ENCODE peak calls at places on chromosome 21, in six cellular contexts. Q is uterus, A is endodermal cell, H is body of pancreas, D is colonic mucosa, V is BE2C. I is an unnamed sample. For H3K36me3, the result is how much of the 10 kb centered on the place peaks cover.

GRCh38 chr21:45536301-45537081 is 5.7 kb downstream of the SLC19A1 start:
- DNase-seq in A (peak), V (peak), Q (no peak), D (no peak), H (no peak), I (no peak)

GRCh38 chr21:16330340-16331319 is 600.8 kb downstream of the USP25 start:
- DNase-seq in V (peak), Q (no peak), D (peak), H (peak), A (no peak), I (no peak)

GRCh38 chr21:45898028-45898350 is 83.6 kb upstream of the COL6A1 start:
- DNase-seq in Q (no peak), H (no peak), A (no peak), D (no peak), V (no peak), I (no peak)

GRCh38 chr21:38950388-38951094 is 144.8 kb downstream of the ETS2 start:
- DNase-seq in H (no peak), D (peak), V (no peak), Q (no peak), A (no peak), I (no peak)

GRCh38 chr21:41360072-41360821 is 1.6 kb upstream of the MX2 start:
- DNase-seq in A (peak), V (no peak), Q (peak), D (peak), H (peak), I (no peak)

GRCh38 chr21:37712204-37712934 is 203.9 kb downstream of the KCNJ6 start:
- DNase-seq in V (peak), A (peak), H (peak), D (peak), Q (peak), I (no peak)

GRCh38 chr21:37219766-37220432 is 47.2 kb downstream of the VPS26C start:
- DNase-seq in D (no peak), V (no peak), H (no peak), A (no peak), Q (no peak), I (no peak)

GRCh38 chr21:36811762-36812161 is 112.8 kb downstream of the SIM2 start:
- DNase-seq in D (no peak), Q (no peak), A (no peak), H (no peak), V (no peak), I (no peak)

GRCh38 chr21:25717491-25718139 is 17.1 kb downstream of the ATP5PF start:
- DNase-seq in Q (no peak), V (no peak), D (no peak), H (no peak), A (no peak), I (no peak)

GRCh38 chr21:30282850-30283249 is at the start of gene KRTAP24-1:
- DNase-seq in V (no peak), D (no peak), A (no peak), H (no peak), Q (no peak), I (no peak)

GRCh38 chr21:21137986-21138385 is 139.8 kb downstream of the NCAM2 start:
- DNase-seq in H (no peak), A (no peak), V (no peak), D (no peak), Q (no peak), I (no peak)

GRCh38 chr21:37159053-37159776 is 86.2 kb downstream of the TTC3 start:
- DNase-seq in D (no peak), V (no peak), A (no peak), H (no peak), Q (no peak), I (peak)

GRCh38 chr21:41367598-41368360 is 6.0 kb downstream of the MX2 start:
- DNase-seq in H (no peak), A (peak), D (no peak), V (no peak), Q (no peak), I (peak)

GRCh38 chr21:26761174-26761915 is 83.9 kb downstream of the ADAMTS1 start:
- DNase-seq in D (no peak), V (no peak), H (no peak), A (no peak), Q (no peak), I (no peak)

GRCh38 chr21:16829532-16829931 is 683.3 kb upstream of the CXADR start:
- DNase-seq in D (no peak), Q (no peak), V (no peak), H (no peak), A (no peak), I (no peak)

GRCh38 chr21:28445081-28445830 is 547.4 kb downstream of the LTN1 start:
- DNase-seq in A (no peak), H (no peak), Q (no peak), D (no peak), V (no peak), I (no peak)

GRCh38 chr21:45943630-45944540 is 37.7 kb upstream of the COL6A1 start:
- DNase-seq in D (no peak), Q (no peak), H (no peak), V (no peak), A (no peak), I (no peak)

GRCh38 chr21:38853421-38853919 is 47.7 kb downstream of the ETS2 start:
- DNase-seq in Q (no peak), H (peak), V (peak), D (peak), A (no peak), I (peak)

GRCh38 chr21:29677326-29677725 is 262.5 kb downstream of the GRIK1 start:
- DNase-seq in Q (no peak), A (no peak), D (no peak), V (no peak), H (no peak), I (no peak)

GRCh38 chr21:17793675-17794123 is 25.5 kb downstream of the C21orf91 start:
- DNase-seq in Q (no peak), A (no peak), H (no peak), D (no peak), V (peak), I (no peak)

GRCh38 chr21:35953570-35953969 is 106.8 kb downstream of the SETD4 start:
- DNase-seq in V (no peak), H (no peak), A (no peak), Q (no peak), D (peak), I (no peak)

GRCh38 chr21:41612674-41613250 is 104.8 kb upstream of the TMPRSS2 start:
- DNase-seq in H (peak), Q (peak), A (peak), D (peak), V (peak), I (no peak)

GRCh38 chr21:35933466-35933865 is 126.9 kb downstream of the SETD4 start:
- DNase-seq in H (no peak), D (no peak), A (peak), V (no peak), Q (peak), I (no peak)

GRCh38 chr21:26070822-26071425 is 99.6 kb downstream of the APP start:
- DNase-seq in Q (peak), D (peak), H (no peak), V (peak), A (no peak), I (peak)

GRCh38 chr21:36260030-36260787 is 59.8 kb upstream of the MORC3 start:
- DNase-seq in D (peak), A (peak), V (peak), H (peak), Q (peak), I (no peak)

GRCh38 chr21:31343680-31344480 is at the start of gene TIAM1:
- DNase-seq in D (peak), H (peak), A (peak), V (no peak), Q (peak), I (no peak)

GRCh38 chr21:17987328-17987727 is 168.2 kb upstream of the C21orf91 start:
- DNase-seq in H (no peak), A (no peak), D (no peak), V (no peak), Q (no peak), I (no peak)

GRCh38 chr21:37198989-37199924 is 67.9 kb downstream of the VPS26C start:
- DNase-seq in V (no peak), D (no peak), H (no peak), A (no peak), Q (no peak), I (no peak)

GRCh38 chr21:25732091-25732760 is 2.5 kb downstream of the ATP5PF start:
- DNase-seq in Q (no peak), H (no peak), D (no peak), V (no peak), A (no peak), I (no peak)

GRCh38 chr21:21183092-21183491 is 184.9 kb downstream of the NCAM2 start:
- DNase-seq in A (no peak), D (no peak), Q (no peak), H (no peak), V (no peak), I (no peak)

GRCh38 chr21:20257052-20257451 is 741.2 kb upstream of the NCAM2 start:
- DNase-seq in V (no peak), A (no peak), Q (no peak), H (no peak), D (no peak), I (no peak)

GRCh38 chr21:16842716-16843115 is 670.1 kb upstream of the CXADR start:
- DNase-seq in Q (no peak), A (no peak), H (no peak), V (no peak), D (no peak), I (no peak)

GRCh38 chr21:36909901-36910561 is 56.4 kb downstream of the HLCS start:
- DNase-seq in A (no peak), V (no peak), D (no peak), H (no peak), Q (no peak), I (no peak)

GRCh38 chr21:35664683-35665082 is 395.6 kb downstream of the SETD4 start:
- DNase-seq in H (peak), V (no peak), Q (no peak), A (no peak), D (no peak), I (no peak)

GRCh38 chr21:40255665-40256064 is 388.4 kb downstream of the PCP4 start:
- DNase-seq in D (no peak), V (no peak), H (no peak), Q (no peak), A (no peak), I (no peak)

GRCh38 chr21:14787312-14787711 is 241.2 kb upstream of the SAMSN1 start:
- DNase-seq in D (no peak), A (no peak), H (no peak), V (no peak), Q (no peak), I (no peak)

GRCh38 chr21:40546657-40547056 is 300.3 kb downstream of the DSCAM start:
- DNase-seq in Q (no peak), A (no peak), D (no peak), H (no peak), V (no peak), I (no peak)

GRCh38 chr21:17295997-17296396 is 216.8 kb upstream of the CXADR start:
- DNase-seq in A (no peak), D (no peak), V (no peak), H (no peak), Q (no peak), I (peak)

GRCh38 chr21:45560106-45561021 is 18.1 kb upstream of the SLC19A1 start:
- DNase-seq in A (peak), H (no peak), Q (peak), V (no peak), D (peak), I (no peak)

DNA sequence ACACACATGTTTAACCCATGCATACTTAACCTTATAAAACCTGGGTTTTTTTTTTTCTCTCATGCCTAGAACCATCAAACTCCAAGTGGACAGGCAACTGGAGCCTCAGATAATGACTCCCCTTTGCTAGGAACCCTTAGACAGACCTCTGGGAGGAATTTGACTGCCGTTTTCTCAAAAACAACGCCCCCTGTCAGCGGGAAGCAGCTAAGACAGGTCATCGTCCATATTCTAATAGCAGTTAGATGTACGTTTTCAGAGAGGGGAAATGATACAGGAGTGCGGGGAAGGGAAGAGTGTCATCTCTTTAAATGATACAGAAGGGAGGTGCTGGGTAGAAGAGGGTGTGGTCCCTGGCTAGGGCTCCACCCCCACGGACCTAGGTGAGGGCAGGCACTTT is 34.7 kb downstream of the LRRC3 start:
- DNase-seq in H (no peak), D (no peak), V (no peak), Q (no peak), A (no peak), I (no peak)
- TF ChIP-seq CTCF in H (no peak), D (no peak), V (peak), Q (no peak), A (peak), I (peak)

GRCh38 chr21:32666258-32666657 is 54.1 kb upstream of the CFAP298 start:
- DNase-seq in Q (no peak), D (no peak), H (no peak), V (no peak), A (no peak), I (no peak)
- H3K36me3 ChIP-seq in Q (under half), D (under half), H (under half), V (under half), A (under half), I (under half)

DNA sequence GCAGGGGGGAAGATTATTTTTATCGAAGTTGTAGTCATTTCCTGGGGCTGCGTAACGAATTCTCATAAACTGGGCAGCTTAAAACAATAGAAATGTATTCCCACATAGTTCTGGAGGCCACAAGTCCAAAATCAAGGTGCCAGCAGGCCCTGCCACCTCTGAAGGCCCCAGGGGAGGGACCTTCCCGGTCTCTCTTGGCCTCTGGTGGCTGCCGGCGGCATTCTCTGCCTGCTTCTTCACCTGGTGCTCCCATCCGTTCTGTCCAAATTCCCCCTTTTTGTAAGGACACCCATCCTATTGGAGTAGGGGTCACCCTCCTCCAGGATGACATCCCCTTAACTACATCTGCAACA is 92.8 kb downstream of the PDE9A start:
- DNase-seq in V (no peak), D (no peak), H (no peak), A (no peak), Q (no peak), I (no peak)
- TF ChIP-seq CTCF in V (no peak), D (no peak), H (no peak), A (no peak), Q (no peak), I (no peak)

GRCh38 chr21:34554227-34554626 is 42.2 kb upstream of the KCNE1 start:
- DNase-seq in Q (no peak), D (no peak), H (no peak), A (no peak), V (no peak), I (no peak)

GRCh38 chr21:34552324-34553198 is 40.6 kb upstream of the KCNE1 start:
- DNase-seq in D (peak), V (no peak), H (no peak), A (no peak), Q (no peak), I (no peak)

GRCh38 chr21:34553199-34553952 is 41.4 kb upstream of the KCNE1 start:
- DNase-seq in Q (no peak), H (no peak), D (no peak), V (no peak), A (peak), I (no peak)

GRCh38 chr21:34548782-34549376 is 36.9 kb upstream of the KCNE1 start:
- DNase-seq in Q (no peak), D (no peak), H (no peak), V (no peak), A (no peak), I (no peak)

GRCh38 chr21:34550400-34550799 is 38.4 kb upstream of the KCNE1 start:
- DNase-seq in H (no peak), Q (no peak), V (no peak), D (no peak), A (no peak), I (no peak)
- H3K36me3 ChIP-seq in H (under half), Q (under half), V (under half), D (under half), A (under half), I (under half)

GRCh38 chr21:32653326-32653901 is 41.2 kb upstream of the CFAP298 start:
- DNase-seq in A (peak), D (no peak), V (peak), H (peak), Q (no peak), I (no peak)
- TF ChIP-seq CTCF in A (peak), D (peak), V (peak), H (peak), Q (no peak), I (peak)